ENCODE peak calls at places on chromosomes 16 and 17, in five cellular contexts. F is fibroblast of villous mesenchyme; D is stimulated activated CD4-positive, alpha-beta T cell treated with anti-CD3 and anti-CD28 coated beads, Interleukin-1b, Interleukin-23, amount 100 ng/mL, for 24 hours; N is caudate nucleus; O is small intestine. I is an unnamed sample.

GRCh38 chr16:64311241-64311640 is 810.6 kb downstream of the CDH11 start:
- DNase-seq in F (no peak), D (no peak), N (no peak), O (no peak), I (no peak)

GRCh38 chr17:51120357-51120738 is 320 bp downstream of the SPAG9 start:
- DNase-seq in F (peak), D (no peak), N (peak), O (peak), I (no peak)

GRCh38 chr16:67013823-67014640 is 14.9 kb upstream of the CBFB start:
- DNase-seq in F (peak), D (peak), N (peak), O (peak), I (peak)

GRCh38 chr16:64278196-64278595 is 843.7 kb downstream of the CDH11 start:
- DNase-seq in F (no peak), D (no peak), N (no peak), O (no peak), I (no peak)

GRCh38 chr17:348692-349425 is 3.7 kb downstream of the RPH3AL start:
- DNase-seq in F (peak), D (no peak), N (no peak), O (peak), I (no peak)

GRCh38 chr16:11677959-11678881 is 10.0 kb downstream of the SNN start:
- DNase-seq in F (no peak), D (no peak), N (no peak), O (peak), I (no peak)

GRCh38 chr16:50880926-50881325 is 139.0 kb downstream of the CYLD start:
- DNase-seq in F (no peak), D (no peak), N (no peak), O (no peak), I (no peak)

GRCh38 chr17:13114601-13115024 is 96.8 kb upstream of the ELAC2 start:
- DNase-seq in F (peak), D (no peak), N (peak), O (peak), I (no peak)

GRCh38 chr17:67506966-67507365 is 129.9 kb downstream of the PITPNC1 start:
- DNase-seq in F (no peak), D (no peak), N (no peak), O (no peak), I (no peak)

GRCh38 chr16:47392114-47392513 is 68.7 kb downstream of the ITFG1 start:
- DNase-seq in F (peak), D (no peak), N (no peak), O (peak), I (no peak)

GRCh38 chr17:43365356-43365755 is 33.4 kb upstream of the ARL4D start:
- DNase-seq in F (no peak), D (no peak), N (no peak), O (no peak), I (no peak)

GRCh38 chr16:59941581-59941980 is 1207.5 kb upstream of the GOT2 start:
- DNase-seq in F (no peak), D (no peak), N (no peak), O (no peak), I (no peak)

GRCh38 chr17:17134952-17135340 is 71.2 kb downstream of the PLD6 start:
- DNase-seq in F (no peak), D (no peak), N (no peak), O (no peak), I (no peak)

GRCh38 chr17:50676065-50676975 is 31.4 kb downstream of the ANKRD40 start:
- DNase-seq in F (no peak), D (no peak), N (no peak), O (no peak), I (no peak)

GRCh38 chr17:57527437-57528083 is 217.5 kb downstream of the CCDC182 start:
- DNase-seq in F (no peak), D (no peak), N (no peak), O (no peak), I (no peak)

GRCh38 chr16:54136276-54136625 is 150.3 kb downstream of the IRX3 start:
- DNase-seq in F (no peak), D (no peak), N (no peak), O (no peak), I (no peak)

GRCh38 chr17:74752822-74753401 is 4.5 kb downstream of the NHERF1 start:
- DNase-seq in F (no peak), D (no peak), N (no peak), O (peak), I (no peak)

GRCh38 chr16:4109250-4109736 is 6.9 kb downstream of the ADCY9 start:
- DNase-seq in F (no peak), D (no peak), N (no peak), O (no peak), I (no peak)

GRCh38 chr16:19690196-19690595 is 27.8 kb downstream of the KNOP1 start:
- DNase-seq in F (no peak), D (no peak), N (no peak), O (no peak), I (no peak)